ENCODE peak calls at places on chromosomes 2 and 18, in seven cellular contexts. One of them, this sample, is unnamed.

GRCh38 chr2:181470815-181471214 is 13.6 kb downstream of the ITGA4 start:
- DNase-seq in RPMI7951: no peak
- DNase-seq in aorta: no peak
- DNase-seq in SJCRH30: no peak
- DNase-seq in GM12865: no peak
- DNase-seq in heart left ventricle: no peak
- DNase-seq in cardiac fibroblast: no peak
- DNase-seq in this sample: no peak

GRCh38 chr2:8692783-8693768 is 11.2 kb downstream of the ID2 start:
- DNase-seq in RPMI7951: no peak
- DNase-seq in aorta: peak; percentile 62
- DNase-seq in SJCRH30: peak; percentile 54
- DNase-seq in GM12865: no peak
- DNase-seq in heart left ventricle: no peak
- DNase-seq in cardiac fibroblast: peak; percentile 10
- DNase-seq in this sample: no peak

GRCh38 chr18:55592106-55592505 is 4.1 kb upstream of the TCF4 start:
- DNase-seq in RPMI7951: peak; percentile 57
- DNase-seq in aorta: no peak
- DNase-seq in SJCRH30: no peak
- DNase-seq in GM12865: no peak
- DNase-seq in heart left ventricle: no peak
- DNase-seq in cardiac fibroblast: no peak
- DNase-seq in this sample: no peak

GRCh38 chr2:143451622-143452021 is 322.4 kb downstream of the ARHGAP15 start:
- DNase-seq in RPMI7951: peak; percentile 24
- DNase-seq in aorta: no peak
- DNase-seq in SJCRH30: no peak
- DNase-seq in GM12865: no peak
- DNase-seq in heart left ventricle: no peak
- DNase-seq in cardiac fibroblast: no peak
- DNase-seq in this sample: peak; percentile 54

GRCh38 chr18:76357174-76357573 is 137.9 kb downstream of the ZNF516 start:
- DNase-seq in RPMI7951: no peak
- DNase-seq in aorta: no peak
- DNase-seq in SJCRH30: no peak
- DNase-seq in GM12865: no peak
- DNase-seq in heart left ventricle: no peak
- DNase-seq in cardiac fibroblast: no peak
- DNase-seq in this sample: no peak

GRCh38 chr2:11292464-11293255 is 51.8 kb downstream of the ROCK2 start:
- DNase-seq in RPMI7951: peak; percentile 56
- DNase-seq in aorta: no peak
- DNase-seq in SJCRH30: no peak
- DNase-seq in GM12865: no peak
- DNase-seq in heart left ventricle: no peak
- DNase-seq in cardiac fibroblast: peak; percentile 72
- DNase-seq in this sample: peak; percentile 47

GRCh38 chr18:50870138-50870845 is 8.6 kb upstream of the ME2 start:
- DNase-seq in RPMI7951: peak; percentile 74
- DNase-seq in aorta: no peak
- DNase-seq in SJCRH30: peak; percentile 24
- DNase-seq in GM12865: no peak
- DNase-seq in heart left ventricle: peak; percentile 34
- DNase-seq in cardiac fibroblast: peak; percentile 39
- DNase-seq in this sample: peak; percentile 71

GRCh38 chr2:183019718-183020442 is 18.4 kb downstream of the NCKAP1 start:
- DNase-seq in RPMI7951: no peak
- DNase-seq in aorta: no peak
- DNase-seq in SJCRH30: no peak
- DNase-seq in GM12865: no peak
- DNase-seq in heart left ventricle: no peak
- DNase-seq in cardiac fibroblast: no peak
- DNase-seq in this sample: no peak

GRCh38 chr2:69741281-69742169 is at the start of gene ANXA4:
- DNase-seq in RPMI7951: peak; percentile 85
- DNase-seq in aorta: peak; percentile 91
- DNase-seq in SJCRH30: peak; percentile 63
- DNase-seq in GM12865: peak; percentile 89
- DNase-seq in heart left ventricle: peak; percentile 85
- DNase-seq in cardiac fibroblast: peak; percentile 73
- DNase-seq in this sample: peak; percentile 83

GRCh38 chr2:112194480-112194879 is 56.3 kb downstream of the FBLN7 start:
- DNase-seq in RPMI7951: no peak
- DNase-seq in aorta: no peak
- DNase-seq in SJCRH30: no peak
- DNase-seq in GM12865: no peak
- DNase-seq in heart left ventricle: no peak
- DNase-seq in cardiac fibroblast: no peak
- DNase-seq in this sample: no peak

GRCh38 chr2:129254718-129255117 is 724.7 kb upstream of the RAB6C start:
- DNase-seq in RPMI7951: no peak
- DNase-seq in aorta: no peak
- DNase-seq in SJCRH30: no peak
- DNase-seq in GM12865: no peak
- DNase-seq in heart left ventricle: no peak
- DNase-seq in cardiac fibroblast: no peak
- DNase-seq in this sample: no peak

GRCh38 chr2:28824207-28824606 is 13.6 kb downstream of the SPDYA start:
- DNase-seq in RPMI7951: no peak
- DNase-seq in aorta: no peak
- DNase-seq in SJCRH30: no peak
- DNase-seq in GM12865: no peak
- DNase-seq in heart left ventricle: no peak
- DNase-seq in cardiac fibroblast: no peak
- DNase-seq in this sample: no peak

GRCh38 chr2:239991689-239992314 is 33.3 kb downstream of the NDUFA10 start:
- DNase-seq in RPMI7951: peak; percentile 48
- DNase-seq in aorta: no peak
- DNase-seq in SJCRH30: peak; percentile 70
- DNase-seq in GM12865: peak; percentile 56
- DNase-seq in heart left ventricle: no peak
- DNase-seq in cardiac fibroblast: peak; percentile 79
- DNase-seq in this sample: peak; percentile 73

GRCh38 chr2:69525261-69525660 is 88.0 kb upstream of the NFU1 start:
- DNase-seq in RPMI7951: no peak
- DNase-seq in aorta: no peak
- DNase-seq in SJCRH30: no peak
- DNase-seq in GM12865: no peak
- DNase-seq in heart left ventricle: no peak
- DNase-seq in cardiac fibroblast: no peak
- DNase-seq in this sample: peak; percentile 29

GRCh38 chr2:140863713-140864112 is 1267.1 kb downstream of the LRP1B start:
- DNase-seq in RPMI7951: peak; percentile 26
- DNase-seq in aorta: no peak
- DNase-seq in SJCRH30: peak; percentile 82
- DNase-seq in GM12865: peak; percentile 49
- DNase-seq in heart left ventricle: no peak
- DNase-seq in cardiac fibroblast: peak; percentile 82
- DNase-seq in this sample: peak; percentile 74

GRCh38 chr2:120586507-120587283 is 149.0 kb upstream of the GLI2 start:
- DNase-seq in RPMI7951: peak; percentile 33
- DNase-seq in aorta: no peak
- DNase-seq in SJCRH30: no peak
- DNase-seq in GM12865: no peak
- DNase-seq in heart left ventricle: no peak
- DNase-seq in cardiac fibroblast: no peak
- DNase-seq in this sample: no peak

GRCh38 chr2:152961376-152961775 is 243.0 kb downstream of the ARL6IP6 start:
- DNase-seq in RPMI7951: no peak
- DNase-seq in aorta: no peak
- DNase-seq in SJCRH30: no peak
- DNase-seq in GM12865: no peak
- DNase-seq in heart left ventricle: no peak
- DNase-seq in cardiac fibroblast: no peak
- DNase-seq in this sample: no peak

GRCh38 chr18:58829263-58829662 is 35.4 kb upstream of the ZNF532 start:
- DNase-seq in RPMI7951: no peak
- DNase-seq in aorta: no peak
- DNase-seq in SJCRH30: no peak
- DNase-seq in GM12865: no peak
- DNase-seq in heart left ventricle: no peak
- DNase-seq in cardiac fibroblast: peak; percentile 25
- DNase-seq in this sample: peak; percentile 34

GRCh38 chr2:140975237-140975636 is 1155.6 kb downstream of the LRP1B start:
- DNase-seq in RPMI7951: no peak
- DNase-seq in aorta: no peak
- DNase-seq in SJCRH30: no peak
- DNase-seq in GM12865: no peak
- DNase-seq in heart left ventricle: no peak
- DNase-seq in cardiac fibroblast: peak; percentile 63
- DNase-seq in this sample: no peak

GRCh38 chr2:214960677-214961076 is 151.2 kb upstream of the BARD1 start:
- DNase-seq in RPMI7951: peak; percentile 7
- DNase-seq in aorta: no peak
- DNase-seq in SJCRH30: no peak
- DNase-seq in GM12865: no peak
- DNase-seq in heart left ventricle: no peak
- DNase-seq in cardiac fibroblast: peak; percentile 2
- DNase-seq in this sample: peak; percentile 19

GRCh38 chr2:126838718-126838985 is 60.0 kb upstream of the TEX51 start:
- DNase-seq in RPMI7951: no peak
- DNase-seq in aorta: no peak
- DNase-seq in SJCRH30: no peak
- DNase-seq in GM12865: no peak
- DNase-seq in heart left ventricle: no peak
- DNase-seq in cardiac fibroblast: no peak
- DNase-seq in this sample: no peak

GRCh38 chr2:17538022-17538843 is 2.3 kb upstream of the VSNL1 start:
- DNase-seq in RPMI7951: no peak
- DNase-seq in aorta: no peak
- DNase-seq in SJCRH30: peak; percentile 13
- DNase-seq in GM12865: no peak
- DNase-seq in heart left ventricle: no peak
- DNase-seq in cardiac fibroblast: peak; percentile 26
- DNase-seq in this sample: peak; percentile 78

This sample was measured in astrocyte of the spinal cord.